ENCODE peak calls at places on chromosomes 13 and 19, in four cellular contexts. C is fibroblast of mammary gland, D is iris pigment epithelial cell, A is RWPE1. Y is an unnamed sample.

GRCh38 chr13:97758317-97758716 is 195.2 kb upstream of the IPO5 start:
- DNase-seq in A (no peak), C (peak; percentile 40), D (no peak), Y (peak; percentile 36)

GRCh38 chr19:8352134-8352827 is 9.2 kb upstream of the KANK3 start:
- DNase-seq in C (no peak), D (no peak), A (no peak), Y (peak; percentile 61)

GRCh38 chr19:54489766-54490165 is 12.9 kb upstream of the LAIR2 start:
- DNase-seq in D (no peak), A (no peak), C (no peak), Y (no peak)

GRCh38 chr19:55346725-55347441 is 7.2 kb downstream of the KMT5C start:
- DNase-seq in A (no peak), D (no peak), C (peak; percentile 25), Y (no peak)

GRCh38 chr13:78137404-78138142 is 218.9 kb upstream of the EDNRB start:
- DNase-seq in A (peak; percentile 46), D (peak; percentile 62), C (peak; percentile 74), Y (peak; percentile 71)

GRCh38 chr19:2532252-2533071 is 56.5 kb downstream of the GADD45B start:
- DNase-seq in D (peak; percentile 99), A (peak; percentile 60), C (peak; percentile 94), Y (peak; percentile 99)

GRCh38 chr19:55068803-55069136 is 5.8 kb upstream of the RDH13 start:
- DNase-seq in D (no peak), C (no peak), A (no peak), Y (no peak)

GRCh38 chr13:44437356-44438233 is 64.0 kb downstream of the SERP2 start:
- DNase-seq in C (peak; percentile 67), D (peak; percentile 43), A (no peak), Y (peak; percentile 73)

GRCh38 chr19:5321851-5322681 is 18.5 kb downstream of the PTPRS start:
- DNase-seq in C (no peak), A (no peak), D (no peak), Y (no peak)

GRCh38 chr19:3785938-3786824 is at the start of gene MATK:
- DNase-seq in A (peak; percentile 21), C (no peak), D (no peak), Y (no peak)

GRCh38 chr19:29323046-29323971 is 110.4 kb upstream of the UQCRFS1 start:
- DNase-seq in C (no peak), D (no peak), A (no peak), Y (no peak)

GRCh38 chr13:48492123-48493075 is 40.5 kb downstream of the RCBTB2 start:
- DNase-seq in D (no peak), C (peak; percentile 64), A (no peak), Y (peak; percentile 80)

GRCh38 chr19:32397736-32398135 is 7.8 kb upstream of the DPY19L3 start:
- DNase-seq in A (no peak), C (peak; percentile 90), D (peak; percentile 79), Y (peak; percentile 76)

GRCh38 chr13:112756967-112757758 is 67.3 kb downstream of the ATP11A start:
- DNase-seq in C (peak; percentile 45), A (no peak), D (no peak), Y (no peak)

GRCh38 chr19:58128041-58128685 is 22.4 kb downstream of the ZNF329 start:
- DNase-seq in C (peak; percentile 15), A (no peak), D (no peak), Y (no peak)

GRCh38 chr19:2575734-2576481 is 100.0 kb downstream of the GADD45B start:
- DNase-seq in D (peak; percentile 96), A (no peak), C (peak; percentile 96), Y (peak; percentile 97)

GRCh38 chr19:15776264-15776663 is 11.2 kb upstream of the OR10H5 start:
- DNase-seq in C (no peak), D (no peak), A (no peak), Y (no peak)

GRCh38 chr19:34254552-34255432 is at the start of gene GARRE1:
- DNase-seq in A (peak; percentile 20), D (no peak), C (no peak), Y (peak; percentile 67)

GRCh38 chr13:53341144-53341510 is 312.5 kb downstream of the OLFM4 start:
- DNase-seq in C (no peak), A (no peak), D (no peak), Y (no peak)

GRCh38 chr19:13974073-13974472 is 21.8 kb downstream of the DCAF15 start:
- DNase-seq in A (peak; percentile 96), D (peak; percentile 45), C (no peak), Y (no peak)

GRCh38 chr19:17486545-17486944 is 16.2 kb downstream of the SLC27A1 start:
- DNase-seq in D (no peak), C (no peak), A (no peak), Y (no peak)

GRCh38 chr13:73865027-73865426 is 269.2 kb downstream of the KLF12 start:
- DNase-seq in C (no peak), D (no peak), A (no peak), Y (peak; percentile 9)

GRCh38 chr13:98262307-98262706 is 85.2 kb upstream of the RNF113B start:
- DNase-seq in C (no peak), A (no peak), D (no peak), Y (no peak)

GRCh38 chr19:35251456-35251855 is 2.7 kb downstream of the LSR start:
- DNase-seq in D (no peak), C (no peak), A (no peak), Y (no peak)

GRCh38 chr13:41706189-41706588 is 248.8 kb downstream of the RGCC start:
- DNase-seq in D (no peak), C (peak; percentile 17), A (no peak), Y (peak; percentile 30)

Y was measured in cardiac fibroblast.